ENCODE peak calls at places on chromosomes 6 and 20, in six cellular contexts. I is OCI-LY7, R is neural progenitor cell, P is B cell, F is choroid plexus epithelial cell, J is endothelial cell. X is an unnamed sample.

GRCh38 chr6:5155901-5156300 is 70.8 kb downstream of the PPP1R3G start:
- DNase-seq in R (no peak), P (no peak), J (no peak), F (no peak), I (no peak), X (no peak)

GRCh38 chr6:148565931-148566663 is 180.7 kb upstream of the UST start:
- DNase-seq in R (no peak), J (no peak), F (peak; percentile 90), P (no peak), I (no peak), X (peak; percentile 59)

GRCh38 chr6:166595061-166595780 is 8.7 kb upstream of the RAMACL start:
- DNase-seq in F (peak; percentile 94), J (no peak), P (no peak), I (no peak), R (no peak), X (peak; percentile 66)

GRCh38 chr20:57664924-57665588 is 44.8 kb downstream of the PMEPA1 start:
- DNase-seq in P (no peak), J (no peak), I (no peak), R (no peak), F (no peak), X (no peak)

GRCh38 chr20:40960521-40960956 is 68.1 kb upstream of the TOP1 start:
- DNase-seq in F (no peak), P (no peak), J (no peak), R (no peak), I (no peak), X (no peak)

GRCh38 chr6:150354754-150355571 is 13.8 kb upstream of the IYD start:
- DNase-seq in J (no peak), I (no peak), R (no peak), P (no peak), F (peak; percentile 29), X (no peak)

GRCh38 chr20:11101243-11101642 is 427.4 kb upstream of the JAG1 start:
- DNase-seq in I (no peak), P (no peak), R (no peak), J (no peak), F (peak; percentile 43), X (no peak)

GRCh38 chr6:89180971-89181370 is 35.1 kb downstream of the PM20D2 start:
- DNase-seq in I (no peak), R (no peak), J (no peak), P (no peak), F (no peak), X (no peak)

GRCh38 chr6:157225575-157225995 is 97.7 kb downstream of the TMEM242 start:
- DNase-seq in J (no peak), F (no peak), R (no peak), P (no peak), I (no peak), X (no peak)

GRCh38 chr6:26445934-26446667 is 5.8 kb downstream of the BTN3A3 start:
- DNase-seq in R (no peak), J (no peak), P (no peak), I (no peak), F (no peak), X (no peak)

GRCh38 chr20:57568088-57568896 is 7.4 kb downstream of the PCK1 start:
- DNase-seq in J (no peak), I (no peak), R (no peak), F (no peak), P (no peak), X (no peak)

GRCh38 chr20:60589624-60590023 is 631.4 kb downstream of the CDH26 start:
- DNase-seq in P (no peak), R (peak; percentile 75), I (peak; percentile 2), F (no peak), J (peak; percentile 53), X (no peak)

GRCh38 chr6:88381289-88381642 is 215.1 kb upstream of the CNR1 start:
- DNase-seq in P (no peak), J (no peak), R (no peak), I (no peak), F (no peak), X (no peak)

GRCh38 chr6:154805288-154805911 is 72.2 kb downstream of the SCAF8 start:
- DNase-seq in J (no peak), F (peak; percentile 86), P (no peak), I (peak; percentile 59), R (peak; percentile 16), X (peak; percentile 15)

GRCh38 chr6:162443101-162443500 is 284.5 kb downstream of the PRKN start:
- DNase-seq in P (no peak), R (no peak), I (no peak), J (no peak), F (no peak), X (no peak)

GRCh38 chr6:158654498-158654897 is 4.6 kb downstream of the SYTL3 start:
- DNase-seq in I (no peak), F (peak; percentile 66), R (no peak), P (no peak), J (no peak), X (no peak)

GRCh38 chr6:113642714-113643442 is 214.3 kb upstream of the MARCKS start:
- DNase-seq in P (no peak), J (no peak), R (no peak), I (peak; percentile 45), F (peak; percentile 38), X (no peak)

GRCh38 chr20:17822039-17822438 is 122.3 kb downstream of the BANF2 start:
- DNase-seq in I (peak; percentile 30), R (no peak), J (no peak), P (no peak), F (peak; percentile 93), X (peak; percentile 69)

GRCh38 chr20:52905235-52905634 is 66.9 kb upstream of the TSHZ2 start:
- DNase-seq in P (no peak), R (peak; percentile 14), J (no peak), F (no peak), I (no peak), X (no peak)

GRCh38 chr20:18390201-18390600 is 76.6 kb downstream of the DZANK1 start:
- DNase-seq in I (no peak), F (peak; percentile 19), P (no peak), R (no peak), J (no peak), X (no peak)

GRCh38 chr20:13554706-13555105 is 84.0 kb downstream of the TASP1 start:
- DNase-seq in F (peak; percentile 22), P (no peak), R (no peak), J (no peak), I (no peak), X (no peak)

DNA sequence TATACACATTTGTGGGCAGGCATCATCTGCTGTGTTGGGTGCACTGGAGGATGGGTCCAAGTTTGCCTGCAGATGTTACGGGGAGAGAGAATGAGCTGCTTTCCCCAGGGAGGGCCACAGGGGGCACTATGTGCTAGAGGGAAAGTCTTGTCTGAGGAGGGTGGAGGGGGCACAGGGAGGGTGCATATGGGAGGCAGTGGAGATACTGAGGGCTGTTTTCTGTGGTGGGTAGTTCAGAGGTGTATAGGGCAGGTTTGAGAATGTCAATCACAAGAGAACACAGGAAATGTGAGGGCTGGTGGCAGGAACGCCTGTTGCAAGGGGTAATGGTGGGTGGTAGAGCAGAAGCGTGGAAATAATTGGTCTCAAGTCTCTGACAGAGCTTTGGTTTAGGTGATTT is 7.7 kb upstream of the PTPRA start:
- DNase-seq in R (no peak), P (no peak), F (peak; percentile 25), I (peak; percentile 18), J (no peak), X (no peak)
- TF ChIP-seq CTCF in R (peak; percentile 30), P (no peak), F (peak; percentile 50), I (peak; percentile 64), J (no peak), X (no peak)

DNA sequence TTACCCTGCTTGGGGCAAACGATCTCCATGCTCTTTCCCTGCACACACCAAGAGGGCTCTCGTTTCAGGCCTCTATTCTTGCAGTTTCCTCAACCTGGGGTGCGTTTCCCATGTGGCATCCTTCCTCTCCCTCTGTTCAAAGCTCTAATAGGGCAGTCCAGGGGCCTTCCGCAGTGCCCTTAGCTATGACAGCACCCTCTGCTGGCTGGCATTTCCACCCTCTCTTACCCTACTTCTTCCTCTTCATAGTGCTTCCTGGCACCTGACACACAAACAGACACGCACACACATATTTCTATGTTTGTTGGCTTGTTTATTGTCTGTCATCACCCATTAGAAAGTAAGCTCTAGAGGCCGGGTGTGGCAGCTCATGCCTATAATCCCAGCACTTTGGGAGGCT is 294.0 kb downstream of the CLIC5 start:
- DNase-seq in P (no peak), I (no peak), R (no peak), F (no peak), J (no peak), X (no peak)
- TF ChIP-seq CTCF in P (no peak), I (peak; percentile 56), R (peak; percentile 15), F (peak; percentile 16), J (no peak), X (no peak)

GRCh38 chr6:51630011-51630410 is 457.4 kb downstream of the PKHD1 start:
- DNase-seq in F (no peak), R (no peak), J (no peak), P (no peak), I (no peak), X (no peak)
- TF ChIP-seq CTCF in F (no peak), R (no peak), J (no peak), P (no peak), I (no peak), X (no peak)

GRCh38 chr6:108359901-108360882 is 65.3 kb downstream of the AFG1L start:
- DNase-seq in J (no peak), F (peak; percentile 48), P (no peak), R (no peak), I (peak; percentile 10), X (no peak)
- TF ChIP-seq CTCF in J (no peak), F (peak; percentile 32), P (peak; percentile 40), R (peak; percentile 43), I (peak; percentile 67), X (no peak)

GRCh38 chr6:13814176-13814937 is at the start of gene MCUR1:
- DNase-seq in J (peak; percentile 80), R (peak; percentile 93), F (peak; percentile 81), I (peak; percentile 94), P (peak; percentile 90), X (peak; percentile 36)
- TF ChIP-seq CTCF in J (no peak), R (peak; percentile 40), F (no peak), I (peak; percentile 38), P (peak; percentile 14), X (peak; percentile 9)

DNA sequence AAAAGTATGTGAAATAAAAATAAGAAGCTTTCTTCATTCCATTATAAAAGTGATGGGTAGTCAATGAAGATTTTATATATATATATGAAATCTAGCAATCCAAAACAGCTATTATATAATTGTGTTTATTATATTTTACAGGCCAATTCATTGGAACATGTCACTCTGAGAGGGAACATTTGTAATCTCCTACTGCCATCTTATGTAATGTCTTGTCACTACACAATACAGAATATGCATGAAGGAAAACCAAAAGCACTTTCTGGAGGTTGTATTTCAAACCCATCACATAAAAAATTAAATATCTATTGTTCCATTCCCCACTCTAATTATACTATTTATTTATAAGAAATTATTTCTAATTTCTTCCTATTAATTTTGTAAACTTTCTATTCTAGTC is 31.5 kb upstream of the IRAK1BP1 start:
- DNase-seq in I (no peak), R (no peak), P (no peak), F (peak; percentile 29), J (no peak), X (no peak)
- TF ChIP-seq CTCF in I (peak; percentile 35), R (peak; percentile 31), P (no peak), F (peak; percentile 20), J (no peak), X (peak; percentile 9)

X was measured in AG09319.